ENCODE peak calls at places on chromosomes 3 and 15, in eight cellular contexts. One of them, this sample, is unnamed.

GRCh38 chr15:91948001-91948608 is 94.6 kb downstream of the SLCO3A1 start:
- DNase-seq in ovary: no peak
- DNase-seq in thoracic aorta: no peak
- DNase-seq in mammary epithelial cell: peak
- DNase-seq in IMR-90: peak
- DNase-seq in psoas muscle: no peak
- DNase-seq in Caco-2: no peak
- DNase-seq in OCI-LY7: no peak
- DNase-seq in this sample: peak

GRCh38 chr3:81778678-81779182 is 17.3 kb upstream of the GBE1 start:
- DNase-seq in OCI-LY7: no peak
- DNase-seq in IMR-90: peak
- DNase-seq in thoracic aorta: no peak
- DNase-seq in psoas muscle: no peak
- DNase-seq in ovary: no peak
- DNase-seq in mammary epithelial cell: no peak
- DNase-seq in Caco-2: no peak
- DNase-seq in this sample: no peak

GRCh38 chr3:197317250-197317963 is 19.0 kb upstream of the DLG1 start:
- DNase-seq in psoas muscle: no peak
- DNase-seq in OCI-LY7: no peak
- DNase-seq in mammary epithelial cell: peak
- DNase-seq in ovary: no peak
- DNase-seq in Caco-2: peak
- DNase-seq in thoracic aorta: no peak
- DNase-seq in IMR-90: peak
- DNase-seq in this sample: peak

GRCh38 chr3:68059628-68060027 is 405.2 kb upstream of the SUCLG2 start:
- DNase-seq in Caco-2: no peak
- DNase-seq in OCI-LY7: no peak
- DNase-seq in psoas muscle: no peak
- DNase-seq in ovary: no peak
- DNase-seq in IMR-90: no peak
- DNase-seq in mammary epithelial cell: no peak
- DNase-seq in thoracic aorta: no peak
- DNase-seq in this sample: no peak

GRCh38 chr15:36177590-36178281 is 401.7 kb upstream of the CDIN1 start:
- DNase-seq in thoracic aorta: no peak
- DNase-seq in psoas muscle: no peak
- DNase-seq in Caco-2: no peak
- DNase-seq in mammary epithelial cell: no peak
- DNase-seq in OCI-LY7: no peak
- DNase-seq in IMR-90: peak
- DNase-seq in ovary: no peak
- DNase-seq in this sample: peak

GRCh38 chr3:24810881-24811280 is 316.2 kb upstream of the THRB start:
- DNase-seq in ovary: no peak
- DNase-seq in IMR-90: no peak
- DNase-seq in thoracic aorta: no peak
- DNase-seq in OCI-LY7: no peak
- DNase-seq in psoas muscle: no peak
- DNase-seq in Caco-2: no peak
- DNase-seq in mammary epithelial cell: no peak
- DNase-seq in this sample: no peak

GRCh38 chr3:160417311-160417710 is 17.9 kb downstream of the SMC4 start:
- DNase-seq in mammary epithelial cell: no peak
- DNase-seq in psoas muscle: no peak
- DNase-seq in ovary: no peak
- DNase-seq in Caco-2: no peak
- DNase-seq in thoracic aorta: no peak
- DNase-seq in IMR-90: no peak
- DNase-seq in OCI-LY7: no peak
- DNase-seq in this sample: no peak

GRCh38 chr3:163508212-163508611 is 1570.1 kb downstream of the SI start:
- DNase-seq in thoracic aorta: no peak
- DNase-seq in ovary: no peak
- DNase-seq in OCI-LY7: no peak
- DNase-seq in psoas muscle: no peak
- DNase-seq in mammary epithelial cell: no peak
- DNase-seq in IMR-90: no peak
- DNase-seq in Caco-2: no peak
- DNase-seq in this sample: no peak

GRCh38 chr3:179181021-179181472 is 32.9 kb downstream of the PIK3CA start:
- DNase-seq in mammary epithelial cell: peak
- DNase-seq in psoas muscle: no peak
- DNase-seq in ovary: no peak
- DNase-seq in OCI-LY7: no peak
- DNase-seq in Caco-2: no peak
- DNase-seq in IMR-90: peak
- DNase-seq in thoracic aorta: no peak
- DNase-seq in this sample: peak

GRCh38 chr3:108089544-108089943 is 1.3 kb downstream of the CD47 start:
- DNase-seq in ovary: no peak
- DNase-seq in mammary epithelial cell: peak
- DNase-seq in OCI-LY7: peak
- DNase-seq in psoas muscle: no peak
- DNase-seq in thoracic aorta: no peak
- DNase-seq in IMR-90: no peak
- DNase-seq in Caco-2: no peak
- DNase-seq in this sample: peak

GRCh38 chr15:32067115-32067514 is 36.8 kb downstream of the CHRNA7 start:
- DNase-seq in ovary: no peak
- DNase-seq in OCI-LY7: no peak
- DNase-seq in Caco-2: no peak
- DNase-seq in mammary epithelial cell: no peak
- DNase-seq in thoracic aorta: no peak
- DNase-seq in psoas muscle: no peak
- DNase-seq in IMR-90: no peak
- DNase-seq in this sample: no peak

GRCh38 chr3:181326637-181327223 is 337.2 kb upstream of the DNAJC19 start:
- DNase-seq in IMR-90: no peak
- DNase-seq in Caco-2: peak
- DNase-seq in OCI-LY7: peak
- DNase-seq in ovary: no peak
- DNase-seq in psoas muscle: no peak
- DNase-seq in thoracic aorta: no peak
- DNase-seq in mammary epithelial cell: peak
- DNase-seq in this sample: peak

GRCh38 chr3:44427683-44428082 is 49.8 kb downstream of the ZNF445 start:
- DNase-seq in psoas muscle: no peak
- DNase-seq in OCI-LY7: no peak
- DNase-seq in ovary: no peak
- DNase-seq in IMR-90: no peak
- DNase-seq in Caco-2: no peak
- DNase-seq in mammary epithelial cell: no peak
- DNase-seq in thoracic aorta: no peak
- DNase-seq in this sample: no peak

GRCh38 chr3:32177702-32178198 is 60.7 kb upstream of the CMTM8 start:
- DNase-seq in mammary epithelial cell: peak
- DNase-seq in Caco-2: peak
- DNase-seq in ovary: no peak
- DNase-seq in OCI-LY7: peak
- DNase-seq in thoracic aorta: no peak
- DNase-seq in psoas muscle: no peak
- DNase-seq in IMR-90: peak
- DNase-seq in this sample: peak

GRCh38 chr15:47741082-47741481 is 23.8 kb downstream of the SEMA6D start:
- DNase-seq in OCI-LY7: no peak
- DNase-seq in ovary: no peak
- DNase-seq in psoas muscle: no peak
- DNase-seq in Caco-2: no peak
- DNase-seq in mammary epithelial cell: no peak
- DNase-seq in thoracic aorta: no peak
- DNase-seq in IMR-90: no peak
- DNase-seq in this sample: no peak

GRCh38 chr3:124700880-124701684 is 29.2 kb upstream of the UMPS start:
- DNase-seq in thoracic aorta: no peak
- DNase-seq in ovary: no peak
- DNase-seq in Caco-2: peak
- DNase-seq in OCI-LY7: no peak
- DNase-seq in mammary epithelial cell: no peak
- DNase-seq in psoas muscle: no peak
- DNase-seq in IMR-90: peak
- DNase-seq in this sample: peak

GRCh38 chr3:124699686-124700396 is 30.4 kb upstream of the UMPS start:
- DNase-seq in mammary epithelial cell: no peak
- DNase-seq in OCI-LY7: no peak
- DNase-seq in IMR-90: no peak
- DNase-seq in psoas muscle: no peak
- DNase-seq in thoracic aorta: no peak
- DNase-seq in ovary: no peak
- DNase-seq in Caco-2: no peak
- DNase-seq in this sample: no peak

GRCh38 chr3:124702950-124703349 is 27.3 kb upstream of the UMPS start:
- DNase-seq in psoas muscle: no peak
- DNase-seq in thoracic aorta: no peak
- DNase-seq in ovary: no peak
- DNase-seq in OCI-LY7: no peak
- DNase-seq in Caco-2: no peak
- DNase-seq in mammary epithelial cell: no peak
- DNase-seq in IMR-90: no peak
- DNase-seq in this sample: no peak

GRCh38 chr3:124699033-124699432 is 31.2 kb upstream of the UMPS start:
- DNase-seq in OCI-LY7: no peak
- DNase-seq in thoracic aorta: no peak
- DNase-seq in Caco-2: no peak
- DNase-seq in ovary: no peak
- DNase-seq in IMR-90: no peak
- DNase-seq in psoas muscle: no peak
- DNase-seq in mammary epithelial cell: no peak
- DNase-seq in this sample: no peak

DNA sequence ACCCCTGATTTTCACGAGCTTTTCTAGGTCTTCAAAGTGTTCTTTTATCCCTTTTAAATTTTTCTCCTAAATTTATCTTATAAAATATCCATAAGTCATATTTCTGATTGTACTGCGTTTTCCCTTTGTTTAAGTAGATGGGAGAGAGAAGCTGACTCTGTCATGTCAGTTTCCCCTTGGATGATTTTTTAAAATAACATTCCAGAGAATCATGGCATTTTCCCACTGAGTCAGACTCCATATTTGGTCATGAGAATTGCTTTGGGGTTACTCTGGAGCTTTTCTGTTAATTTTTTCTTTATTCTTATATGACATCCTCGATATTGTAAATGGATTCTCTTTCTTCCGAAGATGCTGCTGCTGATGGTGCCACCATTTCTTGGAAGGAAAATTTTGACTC is 28.6 kb upstream of the UMPS start:
- DNase-seq in IMR-90: peak
- DNase-seq in OCI-LY7: no peak
- DNase-seq in psoas muscle: no peak
- DNase-seq in mammary epithelial cell: no peak
- DNase-seq in ovary: no peak
- DNase-seq in Caco-2: no peak
- DNase-seq in thoracic aorta: no peak
- DNase-seq in this sample: peak
- H3K4me3 ChIP-seq in IMR-90: no peak
- H3K4me3 ChIP-seq in OCI-LY7: no peak
- H3K4me3 ChIP-seq in psoas muscle: no peak
- H3K4me3 ChIP-seq in mammary epithelial cell: no peak
- H3K4me3 ChIP-seq in ovary: no peak
- H3K4me3 ChIP-seq in Caco-2: no peak
- H3K4me3 ChIP-seq in thoracic aorta: no peak
- H3K4me3 ChIP-seq in this sample: peak

GRCh38 chr15:56782306-56782705 is 49.0 kb upstream of the ZNF280D start:
- DNase-seq in IMR-90: no peak
- DNase-seq in Caco-2: no peak
- DNase-seq in psoas muscle: no peak
- DNase-seq in thoracic aorta: no peak
- DNase-seq in mammary epithelial cell: no peak
- DNase-seq in OCI-LY7: no peak
- DNase-seq in ovary: no peak
- DNase-seq in this sample: no peak
- H3K4me3 ChIP-seq in IMR-90: no peak
- H3K4me3 ChIP-seq in Caco-2: no peak
- H3K4me3 ChIP-seq in psoas muscle: no peak
- H3K4me3 ChIP-seq in thoracic aorta: no peak
- H3K4me3 ChIP-seq in mammary epithelial cell: no peak
- H3K4me3 ChIP-seq in OCI-LY7: no peak
- H3K4me3 ChIP-seq in ovary: no peak
- H3K4me3 ChIP-seq in this sample: no peak

DNA sequence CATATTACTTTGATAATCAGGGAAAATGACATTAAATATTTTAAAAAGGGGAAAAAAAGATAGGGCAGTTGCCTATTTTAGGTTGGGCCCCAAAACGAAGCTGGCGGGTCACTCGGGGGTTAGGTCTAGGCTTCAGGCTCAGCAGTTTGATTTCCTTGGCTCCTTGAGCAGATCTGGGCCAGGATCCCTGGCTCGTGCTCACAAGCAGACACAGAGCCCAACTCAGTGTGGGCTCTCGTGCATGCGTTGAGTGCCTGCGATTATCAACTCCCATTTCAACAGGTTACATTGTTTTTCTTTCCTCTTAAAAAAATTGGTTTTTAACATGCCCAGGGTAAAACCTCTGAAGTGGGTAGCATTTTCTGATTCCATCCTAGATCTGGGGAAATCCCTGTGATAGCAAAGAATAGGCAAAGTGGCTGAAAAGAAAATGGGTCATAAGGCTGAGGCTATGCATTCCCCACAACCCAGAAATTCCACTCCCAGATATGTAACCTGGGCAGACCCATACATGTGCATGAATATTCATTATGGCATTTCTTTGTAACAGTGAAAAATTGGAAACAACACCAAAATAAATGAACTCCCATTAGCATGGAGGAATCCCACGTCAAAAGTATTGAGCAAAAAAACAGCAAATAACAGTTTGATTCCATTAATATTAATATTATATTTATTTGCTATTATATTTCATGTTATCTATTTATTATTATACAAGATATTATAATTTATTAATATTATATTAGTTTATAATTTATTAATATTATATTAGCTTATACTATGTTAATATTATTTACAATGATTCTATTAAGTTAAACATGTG is 27.8 kb downstream of the FAM43A start:
- DNase-seq in Caco-2: no peak
- DNase-seq in mammary epithelial cell: no peak
- DNase-seq in thoracic aorta: no peak
- DNase-seq in psoas muscle: no peak
- DNase-seq in OCI-LY7: no peak
- DNase-seq in ovary: no peak
- DNase-seq in IMR-90: no peak
- DNase-seq in this sample: no peak
- H3K4me3 ChIP-seq in Caco-2: no peak
- H3K4me3 ChIP-seq in mammary epithelial cell: no peak
- H3K4me3 ChIP-seq in thoracic aorta: no peak
- H3K4me3 ChIP-seq in psoas muscle: no peak
- H3K4me3 ChIP-seq in OCI-LY7: no peak
- H3K4me3 ChIP-seq in ovary: no peak
- H3K4me3 ChIP-seq in IMR-90: no peak
- H3K4me3 ChIP-seq in this sample: no peak

DNA sequence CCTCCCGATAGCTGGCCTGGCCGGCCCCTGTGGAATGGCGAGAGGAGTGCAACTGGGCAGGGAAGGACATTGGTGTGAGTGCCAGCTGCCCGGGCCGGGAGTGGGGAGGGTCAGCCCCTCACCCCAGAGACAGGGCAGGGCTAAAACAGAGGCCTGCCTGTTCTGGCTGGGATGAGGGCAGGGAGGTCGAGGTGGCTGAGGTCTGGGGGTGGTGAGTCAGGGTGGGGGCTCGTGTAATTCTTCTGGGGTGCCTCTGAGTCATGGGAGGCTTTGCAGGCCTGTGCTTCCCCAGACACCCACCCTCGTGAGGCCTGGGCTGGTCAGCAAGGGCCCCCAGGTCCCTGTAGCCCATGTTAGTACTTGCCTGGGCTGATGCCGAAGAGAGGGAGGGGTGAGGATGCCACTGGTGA is 1.5 kb downstream of the SEMA3B start:
- DNase-seq in Caco-2: no peak
- DNase-seq in thoracic aorta: no peak
- DNase-seq in IMR-90: peak
- DNase-seq in mammary epithelial cell: peak
- DNase-seq in ovary: no peak
- DNase-seq in OCI-LY7: no peak
- DNase-seq in psoas muscle: no peak
- DNase-seq in this sample: peak
- H3K4me3 ChIP-seq in Caco-2: no peak
- H3K4me3 ChIP-seq in thoracic aorta: no peak
- H3K4me3 ChIP-seq in IMR-90: no peak
- H3K4me3 ChIP-seq in mammary epithelial cell: no peak
- H3K4me3 ChIP-seq in ovary: peak
- H3K4me3 ChIP-seq in OCI-LY7: no peak
- H3K4me3 ChIP-seq in psoas muscle: no peak
- H3K4me3 ChIP-seq in this sample: no peak

This sample was measured in GM23248.